ENCODE peak calls at places on chromosomes 13 and 19, in ten cellular contexts. M, Q, B, F, U, N, C, K, G and V are unnamed samples.

GRCh38 chr19:2488942-2489731 is 13.2 kb downstream of the GADD45B start:
- DNase-seq in M (peak), Q (peak), B (no peak), F (no peak), U (peak), N (peak), C (peak), K (peak), G (no peak), V (peak)

GRCh38 chr13:40368123-40368891 is 298.1 kb downstream of the FOXO1 start:
- DNase-seq in M (no peak), Q (no peak), B (no peak), F (no peak), U (no peak), N (no peak), C (peak), K (no peak), G (no peak), V (no peak)

GRCh38 chr19:43562698-43563241 is 12.6 kb downstream of the XRCC1 start:
- DNase-seq in M (peak), Q (peak), B (peak), F (no peak), U (no peak), N (peak), C (peak), K (peak), G (peak), V (peak)

GRCh38 chr13:95603887-95604533 is 40.5 kb downstream of the DZIP1 start:
- DNase-seq in M (no peak), Q (peak), B (no peak), F (peak), U (no peak), N (peak), C (peak), K (peak), G (no peak), V (peak)

GRCh38 chr13:113835461-113836274 is 28.2 kb downstream of the GAS6 start:
- DNase-seq in M (peak), Q (peak), B (no peak), F (no peak), U (no peak), N (peak), C (no peak), K (no peak), G (no peak), V (peak)

GRCh38 chr19:54572696-54573311 is 786 bp upstream of the LILRA2 start:
- DNase-seq in M (peak), Q (no peak), B (peak), F (no peak), U (no peak), N (peak), C (no peak), K (no peak), G (no peak), V (no peak)

GRCh38 chr19:961866-962620 is 22.1 kb upstream of the WDR18 start:
- DNase-seq in M (no peak), Q (peak), B (no peak), F (no peak), U (no peak), N (no peak), C (no peak), K (no peak), G (no peak), V (no peak)

GRCh38 chr19:4338441-4339350 is at the start of gene STAP2:
- DNase-seq in M (no peak), Q (no peak), B (no peak), F (no peak), U (peak), N (peak), C (peak), K (peak), G (no peak), V (peak)

GRCh38 chr19:54530866-54531265 is 28.2 kb downstream of the LAIR2 start:
- DNase-seq in M (no peak), Q (no peak), B (no peak), F (no peak), U (no peak), N (no peak), C (no peak), K (no peak), G (no peak), V (no peak)

GRCh38 chr13:65613004-65613403 is 1617.1 kb downstream of the PCDH9 start:
- DNase-seq in M (no peak), Q (no peak), B (no peak), F (no peak), U (no peak), N (no peak), C (no peak), K (no peak), G (no peak), V (no peak)

GRCh38 chr13:51154029-51154555 is 43.0 kb upstream of the C13orf42 start:
- DNase-seq in M (no peak), Q (peak), B (no peak), F (no peak), U (no peak), N (no peak), C (peak), K (no peak), G (no peak), V (no peak)

GRCh38 chr13:75312884-75313520 is 169.0 kb downstream of the TBC1D4 start:
- DNase-seq in M (no peak), Q (no peak), B (no peak), F (no peak), U (no peak), N (no peak), C (no peak), K (no peak), G (no peak), V (no peak)

GRCh38 chr13:40599146-40599545 is 67.3 kb downstream of the FOXO1 start:
- DNase-seq in M (no peak), Q (no peak), B (no peak), F (no peak), U (no peak), N (no peak), C (no peak), K (no peak), G (no peak), V (no peak)

GRCh38 chr19:21595185-21595584 is 89.8 kb downstream of the ZNF429 start:
- DNase-seq in M (no peak), Q (no peak), B (no peak), F (no peak), U (no peak), N (no peak), C (no peak), K (no peak), G (no peak), V (no peak)
- H3K27ac ChIP-seq in M (no peak), Q (no peak), B (no peak), F (no peak), U (no peak), N (no peak), C (no peak), K (no peak), G (no peak), V (no peak)

GRCh38 chr19:6271251-6271650 is 8.5 kb downstream of the MLLT1 start:
- DNase-seq in M (no peak), Q (peak), B (no peak), F (no peak), U (peak), N (no peak), C (peak), K (peak), G (no peak), V (peak)
- TF ChIP-seq CTCF in M (peak), Q (peak), B (no peak), F (no peak), U (peak), N (no peak), C (peak), K (peak), G (peak), V (no peak)

GRCh38 chr19:13765395-13766094 is 1.2 kb downstream of the MRI1 start:
- DNase-seq in M (no peak), Q (no peak), B (no peak), F (no peak), U (no peak), N (no peak), C (no peak), K (no peak), G (no peak), V (no peak)

GRCh38 chr19:13763300-13763699 is 1.0 kb upstream of the MRI1 start:
- DNase-seq in M (no peak), Q (no peak), B (no peak), F (no peak), U (no peak), N (no peak), C (no peak), K (no peak), G (no peak), V (no peak)

GRCh38 chr19:13766095-13766481 is 1.8 kb downstream of the MRI1 start:
- DNase-seq in M (no peak), Q (no peak), B (no peak), F (no peak), U (no peak), N (no peak), C (no peak), K (no peak), G (no peak), V (no peak)

GRCh38 chr19:13764101-13764807 is at the start of gene MRI1:
- DNase-seq in M (peak), Q (peak), B (peak), F (peak), U (peak), N (peak), C (peak), K (peak), G (peak), V (peak)

GRCh38 chr19:13764821-13765394 is 586 bp downstream of the MRI1 start:
- DNase-seq in M (peak), Q (no peak), B (no peak), F (no peak), U (peak), N (no peak), C (no peak), K (peak), G (no peak), V (peak)
- H3K27ac ChIP-seq in M (peak), Q (no peak), B (peak), F (peak), U (no peak), N (peak), C (no peak), K (peak), G (peak), V (peak)

DNA sequence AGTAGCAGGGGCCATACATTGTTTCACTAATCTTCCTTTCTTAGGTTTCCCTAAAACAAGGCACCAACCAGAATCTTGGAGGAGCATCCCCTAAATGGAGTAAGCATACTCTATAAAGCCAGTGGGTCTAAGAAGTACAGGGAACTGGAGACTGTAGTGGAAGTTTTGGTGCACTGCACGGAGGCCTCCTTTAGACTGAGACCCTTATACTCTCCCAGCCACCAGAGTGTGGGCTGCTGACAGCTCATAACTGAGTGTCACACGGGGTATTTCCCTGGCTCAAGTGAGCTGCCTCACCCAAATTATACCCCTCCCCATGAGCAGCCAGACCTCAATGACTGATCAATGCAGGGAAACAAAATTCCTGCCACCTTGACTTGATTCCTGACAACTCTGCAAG is 349.5 kb downstream of the NDFIP2 start:
- DNase-seq in M (no peak), Q (no peak), B (no peak), F (no peak), U (no peak), N (no peak), C (no peak), K (no peak), G (no peak), V (no peak)
- TF ChIP-seq CTCF in M (no peak), Q (no peak), B (no peak), F (no peak), U (no peak), N (no peak), C (no peak), K (no peak), G (no peak), V (no peak)

GRCh38 chr13:42284068-42284467 is 12.1 kb downstream of the AKAP11 start:
- DNase-seq in M (no peak), Q (no peak), B (no peak), F (no peak), U (no peak), N (no peak), C (no peak), K (no peak), G (no peak), V (no peak)
- H3K27ac ChIP-seq in M (no peak), Q (no peak), B (no peak), F (no peak), U (peak), N (no peak), C (no peak), K (no peak), G (no peak), V (no peak)

GRCh38 chr19:15461694-15462093 is 2.6 kb downstream of the RASAL3 start:
- DNase-seq in M (no peak), Q (no peak), B (no peak), F (no peak), U (no peak), N (no peak), C (no peak), K (no peak), G (no peak), V (peak)

GRCh38 chr19:15466851-15467733 is 2.7 kb upstream of the RASAL3 start:
- DNase-seq in M (no peak), Q (peak), B (no peak), F (no peak), U (no peak), N (no peak), C (peak), K (no peak), G (no peak), V (peak)

GRCh38 chr19:15467734-15468214 is 3.4 kb upstream of the RASAL3 start:
- DNase-seq in M (no peak), Q (no peak), B (no peak), F (no peak), U (no peak), N (no peak), C (no peak), K (no peak), G (no peak), V (peak)

GRCh38 chr19:15464394-15465385 is at the start of gene RASAL3:
- DNase-seq in M (no peak), Q (no peak), B (no peak), F (no peak), U (no peak), N (no peak), C (no peak), K (no peak), G (no peak), V (peak)

DNA sequence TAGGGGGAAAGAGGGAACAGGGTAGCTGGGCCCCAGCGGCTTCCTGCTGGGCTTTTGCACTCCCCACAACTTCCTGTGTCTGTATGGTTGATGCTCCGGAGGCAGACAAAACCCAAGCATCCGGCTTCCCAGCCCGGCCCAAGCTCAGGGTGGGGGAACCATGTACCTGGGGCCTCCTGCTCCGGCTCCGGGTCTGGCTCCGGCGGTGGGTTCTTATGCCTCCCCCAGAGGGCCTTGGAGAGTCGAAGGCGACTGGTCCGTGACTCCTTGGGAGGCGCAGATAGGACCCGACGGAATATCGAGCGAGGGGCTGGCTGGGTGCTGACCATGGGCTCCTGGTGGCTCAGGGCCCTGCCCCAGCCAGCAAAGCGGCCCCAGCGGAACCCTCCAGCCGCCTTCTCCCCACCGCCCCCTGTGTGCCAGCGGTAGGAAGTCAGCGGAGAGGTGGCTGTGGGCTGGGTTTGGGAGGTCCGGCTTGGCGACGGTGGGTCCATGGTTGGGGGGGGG is 426 bp downstream of the RASAL3 start:
- DNase-seq in M (no peak), Q (no peak), B (no peak), F (no peak), U (no peak), N (no peak), C (no peak), K (no peak), G (no peak), V (peak)
- TF ChIP-seq CTCF in M (no peak), Q (no peak), B (no peak), F (no peak), U (no peak), N (no peak), C (no peak), K (no peak), G (no peak), V (no peak)

GRCh38 chr19:35908010-35908441 is at the start of gene TYROBP:
- DNase-seq in M (peak), Q (no peak), B (peak), F (no peak), U (no peak), N (peak), C (no peak), K (no peak), G (no peak), V (peak)

GRCh38 chr19:35908977-35909683 is 1.0 kb upstream of the TYROBP start:
- DNase-seq in M (peak), Q (no peak), B (peak), F (no peak), U (no peak), N (peak), C (no peak), K (no peak), G (peak), V (peak)

GRCh38 chr19:35909684-35910035 is 1.6 kb upstream of the TYROBP start:
- DNase-seq in M (no peak), Q (no peak), B (no peak), F (no peak), U (no peak), N (peak), C (no peak), K (no peak), G (no peak), V (peak)

GRCh38 chr19:35905178-35905727 is 2.8 kb downstream of the TYROBP start:
- DNase-seq in M (no peak), Q (peak), B (no peak), F (no peak), U (no peak), N (no peak), C (no peak), K (no peak), G (no peak), V (no peak)

GRCh38 chr19:35907377-35907745 is 734 bp downstream of the TYROBP start:
- DNase-seq in M (no peak), Q (no peak), B (no peak), F (no peak), U (peak), N (no peak), C (no peak), K (no peak), G (no peak), V (peak)
- H3K27ac ChIP-seq in M (peak), Q (no peak), B (no peak), F (no peak), U (peak), N (peak), C (no peak), K (no peak), G (peak), V (no peak)

DNA sequence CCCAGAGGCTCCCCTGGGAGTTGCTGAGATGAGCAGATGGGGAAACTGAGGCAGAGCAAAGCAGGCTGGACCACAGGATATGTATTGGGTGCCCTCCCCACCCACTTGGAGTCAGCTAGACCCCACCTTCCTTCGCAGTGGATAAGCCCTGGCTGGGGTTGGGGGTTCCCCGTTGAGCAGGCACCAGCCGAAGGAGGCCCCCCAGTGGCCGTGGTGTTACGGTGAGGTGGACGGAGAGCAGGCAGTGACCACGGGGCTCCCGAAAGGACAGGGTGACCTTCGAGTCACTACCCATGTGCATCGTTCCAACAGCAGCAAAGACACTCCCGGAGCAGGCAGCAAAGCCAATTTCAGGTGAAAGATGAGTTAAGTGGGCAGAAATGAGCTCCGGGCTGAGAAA is 62.4 kb upstream of the ADGRE5 start:
- DNase-seq in M (no peak), Q (no peak), B (no peak), F (no peak), U (peak), N (no peak), C (peak), K (no peak), G (no peak), V (no peak)
- TF ChIP-seq CTCF in M (peak), Q (peak), B (no peak), F (no peak), U (peak), N (no peak), C (peak), K (no peak), G (peak), V (no peak)

DNA sequence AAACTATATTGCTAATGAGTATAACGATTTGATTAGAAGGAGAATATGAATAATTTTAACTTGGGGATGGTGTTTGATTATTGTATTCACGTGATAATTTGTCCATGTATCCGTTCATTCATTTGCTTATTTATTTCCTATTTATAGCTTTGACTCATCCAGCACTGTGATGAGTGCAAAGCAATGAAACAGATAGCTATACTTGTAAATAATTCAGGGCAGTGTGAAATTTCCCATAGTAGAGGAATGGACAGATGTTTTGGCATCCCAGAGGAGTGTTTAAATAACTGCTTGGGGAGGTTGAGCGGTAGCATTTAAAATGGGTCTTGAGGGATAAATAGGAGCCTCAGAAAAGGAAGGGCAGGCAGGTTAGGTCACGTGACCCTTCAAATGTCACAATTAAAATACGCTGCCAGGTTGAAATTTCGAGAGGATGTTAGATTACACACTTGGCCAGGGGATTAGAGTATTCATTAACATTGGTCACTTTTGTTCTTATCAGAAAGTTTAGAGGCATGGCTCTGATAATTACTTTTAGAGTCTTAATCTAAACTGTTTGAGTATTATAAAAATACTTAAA is 14.7 kb downstream of the FGF9 start:
- DNase-seq in M (no peak), Q (no peak), B (no peak), F (no peak), U (no peak), N (no peak), C (no peak), K (no peak), G (no peak), V (no peak)
- H3K27ac ChIP-seq in M (no peak), Q (no peak), B (no peak), F (no peak), U (no peak), N (no peak), C (no peak), K (no peak), G (no peak), V (no peak)